ENCODE peak calls at places on chromosome 7, in eight cellular contexts. M, T, Q, V, I, B, S and J are unnamed samples.

GRCh38 chr7:30897770-30898169 is 13.9 kb upstream of the AQP1 start:
- DNase-seq in V (no peak), B (no peak), M (no peak), I (no peak), S (no peak), T (no peak), Q (no peak), J (no peak)

GRCh38 chr7:12771378-12771877 is 84.0 kb downstream of the ARL4A start:
- DNase-seq in M (no peak), B (no peak), I (no peak), T (no peak), S (no peak), V (no peak), Q (no peak), J (no peak)

GRCh38 chr7:146864644-146865043 is 748.0 kb downstream of the CNTNAP2 start:
- DNase-seq in V (no peak), T (no peak), S (no peak), I (no peak), M (no peak), B (no peak), Q (no peak), J (no peak)

GRCh38 chr7:18429547-18429946 is 66.0 kb upstream of the HDAC9 start:
- DNase-seq in B (no peak), V (no peak), M (no peak), T (no peak), S (no peak), Q (no peak), I (no peak), J (no peak)

GRCh38 chr7:149799397-149800168 is 26.2 kb upstream of the ZNF467 start:
- DNase-seq in S (peak; percentile 84), I (peak; percentile 38), M (peak; percentile 53), B (peak; percentile 27), Q (peak; percentile 69), V (peak; percentile 51), T (no peak), J (peak; percentile 34)

GRCh38 chr7:29588900-29589696 is 25.5 kb downstream of the PRR15 start:
- DNase-seq in S (no peak), Q (peak; percentile 48), B (no peak), M (peak; percentile 61), T (no peak), I (peak; percentile 71), V (no peak), J (no peak)

GRCh38 chr7:106598663-106599342 is 62.2 kb downstream of the CCDC71L start:
- DNase-seq in M (peak; percentile 82), Q (peak; percentile 62), B (peak; percentile 22), S (peak; percentile 85), I (peak; percentile 70), V (peak; percentile 67), T (no peak), J (peak; percentile 40)

GRCh38 chr7:16652888-16653287 is 6.9 kb downstream of the BZW2 start:
- DNase-seq in S (no peak), V (no peak), B (no peak), Q (no peak), I (no peak), T (no peak), M (no peak), J (no peak)

GRCh38 chr7:40595129-40595528 is 460.3 kb downstream of the SUGCT start:
- DNase-seq in I (no peak), B (no peak), S (no peak), Q (no peak), T (no peak), M (no peak), V (no peak), J (no peak)

GRCh38 chr7:29469984-29470557 is 93.6 kb upstream of the PRR15 start:
- DNase-seq in M (no peak), T (no peak), Q (no peak), I (no peak), B (no peak), S (no peak), V (no peak), J (no peak)

GRCh38 chr7:90594791-90595317 is 1.3 kb upstream of the CDK14 start:
- DNase-seq in B (no peak), M (peak; percentile 27), I (peak; percentile 65), T (peak; percentile 76), S (no peak), V (no peak), Q (peak; percentile 32), J (no peak)

GRCh38 chr7:31307941-31308340 is 32.6 kb downstream of the NEUROD6 start:
- DNase-seq in B (no peak), M (no peak), Q (no peak), S (no peak), V (no peak), T (no peak), I (no peak), J (no peak)

GRCh38 chr7:27151341-27151944 is 940 bp downstream of the HOXA3 start:
- DNase-seq in M (no peak), Q (no peak), T (no peak), B (no peak), I (no peak), S (peak; percentile 63), V (no peak), J (no peak)

GRCh38 chr7:30543815-30544525 is 39.3 kb upstream of the GGCT start:
- DNase-seq in I (no peak), B (no peak), S (no peak), T (no peak), V (no peak), Q (no peak), M (no peak), J (no peak)

GRCh38 chr7:105399043-105399725 is 10.5 kb upstream of the SRPK2 start:
- DNase-seq in M (no peak), B (no peak), I (no peak), S (no peak), V (no peak), T (no peak), Q (no peak), J (no peak)

GRCh38 chr7:154783281-154783909 is 219.5 kb downstream of the PAXIP1 start:
- DNase-seq in Q (no peak), S (no peak), T (no peak), I (no peak), B (no peak), M (no peak), V (no peak), J (no peak)